ENCODE peak calls at places on chromosomes 5 and 9, in six cellular contexts. R is right cardiac atrium; V is CD8-positive, alpha-beta T cell; J is brain microvascular endothelial cell; P is neural progenitor cell; K is PC-3. H is an unnamed sample.

GRCh38 chr5:54443264-54443663 is 12.2 kb upstream of the HSPB3 start:
- DNase-seq in R (no peak), J (peak; percentile 51), V (no peak), K (peak; percentile 41), P (peak; percentile 51), H (no peak)

GRCh38 chr9:128026255-128027165 is 40.6 kb downstream of the NAIF1 start:
- DNase-seq in K (no peak), P (no peak), R (no peak), J (no peak), V (peak; percentile 82), H (no peak)

GRCh38 chr5:113119271-113119924 is 142.8 kb downstream of the DCP2 start:
- DNase-seq in K (no peak), R (peak; percentile 93), V (no peak), J (no peak), P (no peak), H (no peak)

GRCh38 chr9:132168347-132168746 is 6.5 kb downstream of the NTNG2 start:
- DNase-seq in R (peak; percentile 87), V (no peak), J (no peak), K (peak; percentile 27), P (no peak), H (peak; percentile 77)

GRCh38 chr5:36796171-36796570 is 80.4 kb upstream of the NIPBL start:
- DNase-seq in K (no peak), P (no peak), J (no peak), V (no peak), R (no peak), H (no peak)

GRCh38 chr9:13429271-13429670 is 149.8 kb upstream of the MPDZ start:
- DNase-seq in V (no peak), P (no peak), J (no peak), K (no peak), R (no peak), H (no peak)

GRCh38 chr9:128251701-128252100 is 24.1 kb downstream of the GOLGA2 start:
- DNase-seq in R (no peak), J (no peak), K (no peak), P (no peak), V (no peak), H (no peak)

GRCh38 chr5:126460459-126460858 is 37.2 kb downstream of the GRAMD2B start:
- DNase-seq in K (no peak), P (no peak), V (no peak), J (no peak), R (no peak), H (no peak)

GRCh38 chr5:150137997-150138396 is 17.6 kb downstream of the PDGFRB start:
- DNase-seq in P (no peak), V (no peak), J (no peak), R (peak; percentile 71), K (no peak), H (no peak)

GRCh38 chr9:121844090-121844489 is 192.7 kb downstream of the DAB2IP start:
- DNase-seq in R (no peak), J (no peak), K (no peak), P (no peak), V (no peak), H (no peak)

GRCh38 chr5:38453506-38453905 is 102.9 kb downstream of the LIFR start:
- DNase-seq in R (no peak), V (peak; percentile 42), K (no peak), P (no peak), J (no peak), H (no peak)

GRCh38 chr9:130699047-130699446 is 5.5 kb downstream of the EXOSC2 start:
- DNase-seq in K (no peak), J (no peak), R (no peak), P (no peak), V (no peak), H (no peak)

GRCh38 chr9:23551171-23551795 is 274.8 kb downstream of the ELAVL2 start:
- DNase-seq in P (peak; percentile 11), R (no peak), V (no peak), J (no peak), K (no peak), H (no peak)

GRCh38 chr9:37904647-37905505 is 949 bp upstream of the SLC25A51 start:
- DNase-seq in K (no peak), P (no peak), V (no peak), R (peak; percentile 67), J (no peak), H (no peak)

GRCh38 chr5:127875235-127876021 is 172.2 kb downstream of the CCDC192 start:
- DNase-seq in P (peak; percentile 71), J (peak; percentile 80), V (peak; percentile 11), K (peak; percentile 78), R (peak; percentile 50), H (peak; percentile 54)

GRCh38 chr5:170113517-170113891 is 7.8 kb downstream of the FOXI1 start:
- DNase-seq in J (no peak), P (no peak), R (no peak), V (no peak), K (no peak), H (no peak)

GRCh38 chr5:16934669-16935068 is 1.4 kb downstream of the MYO10 start:
- DNase-seq in V (no peak), J (no peak), P (peak; percentile 23), K (peak; percentile 68), R (no peak), H (no peak)

DNA sequence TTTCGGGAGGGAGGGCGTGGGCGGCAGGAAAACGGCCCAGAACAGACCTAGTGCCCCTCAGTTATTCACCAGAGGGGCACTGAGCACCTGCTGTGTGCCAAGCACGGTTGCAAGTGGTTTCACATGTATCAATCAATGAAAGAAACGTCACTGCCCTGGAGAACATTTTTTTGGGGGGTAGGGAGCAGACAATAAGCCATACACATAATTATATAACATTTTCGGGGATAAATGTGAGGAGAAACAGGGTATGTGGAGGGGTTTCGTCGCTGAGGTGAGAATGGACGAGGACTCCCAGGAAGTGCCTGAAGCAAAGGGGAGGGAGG is 444 bp upstream of the ZNF354A start:
- DNase-seq in V (peak; percentile 12), R (no peak), P (no peak), J (no peak), K (peak; percentile 25), H (no peak)
- H3K4me3 ChIP-seq in V (peak overlapping the region; percentile 74), R (no peak overlapping the region), P (no peak overlapping the region), J (peak overlapping the region; percentile 24), K (peak overlapping the region; percentile 86), H (peak overlapping the region; percentile 70)

DNA sequence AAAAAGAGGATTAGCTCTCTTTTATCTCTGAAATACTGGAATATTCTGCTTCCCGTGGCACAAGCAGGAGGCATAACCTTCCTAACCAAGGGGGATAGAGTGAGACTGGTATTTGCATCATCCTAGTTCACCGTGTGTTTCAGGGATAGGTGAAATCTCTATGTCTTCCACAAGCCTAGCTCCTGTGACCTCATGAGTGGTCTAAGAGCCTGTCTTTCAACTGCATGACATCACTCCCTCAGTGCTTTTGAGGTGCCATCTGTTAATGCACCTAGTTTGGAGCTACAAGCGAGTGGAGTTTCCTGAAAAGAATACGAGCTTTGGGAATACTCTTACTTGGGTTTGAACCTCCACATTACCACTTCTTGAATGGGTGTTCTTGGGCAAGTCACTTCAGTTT is 181.8 kb downstream of the PAPPA start:
- DNase-seq in J (no peak), R (no peak), K (no peak), V (no peak), P (no peak), H (no peak)
- H3K27me3 ChIP-seq in J (no peaks in the 10 kb centered on the region), R (no peaks in the 10 kb centered on the region), K (peaks cover 58% of the 10 kb centered on the region), V (no peaks in the 10 kb centered on the region), P (peaks cover 72% of the 10 kb centered on the region), H (no peaks in the 10 kb centered on the region)

DNA sequence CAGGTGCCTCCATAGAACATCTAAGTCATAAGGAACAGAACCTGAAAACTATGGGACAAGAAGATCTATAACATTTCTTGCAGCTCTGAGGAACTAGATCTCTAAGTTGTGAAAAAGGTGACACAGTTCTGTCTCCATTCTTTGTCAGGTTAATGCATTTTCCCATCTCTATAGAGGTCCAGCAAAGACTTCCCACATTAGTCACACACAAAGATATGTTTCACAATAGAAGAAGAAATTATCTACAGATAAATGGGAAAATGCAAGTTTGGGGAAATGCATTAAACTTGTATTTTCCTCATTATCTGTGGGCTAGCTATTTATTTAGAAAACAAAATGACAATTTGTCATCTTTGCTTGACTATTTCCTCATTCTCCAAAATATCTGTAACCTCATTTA is 458.6 kb upstream of the PAPPA start:
- DNase-seq in J (no peak), V (no peak), P (no peak), R (no peak), K (no peak), H (no peak)
- H3K27ac ChIP-seq in J (peak overlapping the region; percentile 86), V (no peak overlapping the region), P (no peak overlapping the region), R (no peak overlapping the region), K (no peak overlapping the region), H (no peak overlapping the region)

GRCh38 chr9:20664501-20664900 is 19.6 kb upstream of the FOCAD start:
- DNase-seq in V (no peak), R (no peak), J (no peak), P (peak; percentile 42), K (no peak), H (no peak)

GRCh38 chr9:20662156-20662555 is 21.9 kb upstream of the FOCAD start:
- DNase-seq in K (no peak), R (no peak), P (peak; percentile 74), V (no peak), J (no peak), H (no peak)

GRCh38 chr9:20663133-20663532 is 20.9 kb upstream of the FOCAD start:
- DNase-seq in P (no peak), K (no peak), V (no peak), J (no peak), R (no peak), H (no peak)

GRCh38 chr9:20658677-20659473 is 25.2 kb upstream of the FOCAD start:
- DNase-seq in P (peak; percentile 30), V (no peak), J (no peak), R (no peak), K (peak; percentile 20), H (no peak)

GRCh38 chr9:20659474-20659962 is 24.5 kb upstream of the FOCAD start:
- DNase-seq in K (no peak), R (no peak), P (no peak), J (no peak), V (no peak), H (no peak)
- H3K4me3 ChIP-seq in K (peak overlapping the region; percentile 70), R (no peak overlapping the region), P (peak overlapping the region; percentile 70), J (no peak overlapping the region), V (no peak overlapping the region), H (peak overlapping the region; percentile 52)

GRCh38 chr9:126642839-126643238 is 29.1 kb downstream of the LMX1B start:
- DNase-seq in R (peak; percentile 20), P (no peak), V (no peak), K (no peak), J (no peak), H (no peak)
- H3K27me3 ChIP-seq in R (no peaks in the 10 kb centered on the region), P (peaks cover 100% of the 10 kb centered on the region), V (peaks cover 2% of the 10 kb centered on the region), K (peaks cover 14% of the 10 kb centered on the region), J (peaks cover 71% of the 10 kb centered on the region), H (peaks cover 50% of the 10 kb centered on the region)

DNA sequence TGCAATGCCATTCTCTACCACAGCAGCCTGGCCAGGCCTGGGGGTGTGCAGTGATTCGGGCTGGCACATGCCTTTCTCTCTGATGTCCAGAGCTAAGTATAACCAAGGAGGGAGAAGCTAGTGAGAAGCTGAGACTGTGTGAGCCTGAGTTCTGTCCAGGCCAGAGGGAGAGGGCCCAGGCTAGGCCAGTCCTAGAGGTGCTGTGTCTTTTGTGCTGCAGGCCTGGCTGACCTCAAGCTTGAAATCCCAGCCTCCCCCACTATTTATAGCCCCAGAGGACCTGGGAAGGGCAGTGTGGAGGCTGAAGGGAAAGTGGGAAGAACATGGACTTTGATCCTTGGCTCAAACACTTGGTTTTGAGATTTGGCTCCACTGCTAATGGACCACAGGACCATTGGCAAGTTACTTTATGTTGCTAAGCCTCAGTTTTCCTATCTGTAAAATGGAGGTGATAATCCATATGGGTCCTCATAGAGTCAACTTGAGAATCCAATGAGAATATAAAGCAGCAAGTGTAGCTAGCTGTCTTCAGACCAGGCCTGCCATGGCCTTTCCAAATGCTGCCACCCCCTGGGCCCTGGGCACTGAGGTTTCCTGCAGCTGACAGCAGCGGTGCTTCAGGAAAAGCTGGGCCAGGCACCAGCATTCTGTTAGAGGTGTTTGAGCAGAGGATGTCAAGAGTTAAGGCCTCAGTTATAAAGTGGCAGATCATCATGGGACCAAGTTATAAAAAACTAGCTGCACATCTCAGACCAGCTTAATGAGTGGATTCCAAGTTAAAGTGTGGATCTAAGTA is 21.1 kb downstream of the BNIP1 start:
- DNase-seq in R (peak; percentile 64), P (no peak), J (no peak), V (no peak), K (no peak), H (no peak)
- H3K27ac ChIP-seq in R (peak overlapping the region; percentile 93), P (no peak overlapping the region), J (no peak overlapping the region), V (no peak overlapping the region), K (no peak overlapping the region), H (no peak overlapping the region)